ENCODE peak calls at places on chromosomes 2 and 18, in seven cellular contexts. E, W, H, F, U, K and P are unnamed samples.

GRCh38 chr2:64750817-64751285 is 97.1 kb upstream of the SERTAD2 start:
- DNase-seq in H (peak; percentile 99), E (no peak), K (peak; percentile 100), U (peak; percentile 99), W (peak; percentile 99), F (no peak), P (peak; percentile 99)

GRCh38 chr2:42823744-42824453 is 31.5 kb upstream of the HAAO start:
- DNase-seq in W (no peak), H (no peak), U (no peak), K (no peak), F (no peak), E (no peak), P (no peak)

GRCh38 chr2:215833531-215834162 is 179.7 kb downstream of the MREG start:
- DNase-seq in F (no peak), E (no peak), W (no peak), U (no peak), H (no peak), K (peak; percentile 71), P (no peak)

GRCh38 chr2:230866704-230867561 is 2.2 kb downstream of the ITM2C start:
- DNase-seq in K (no peak), E (no peak), W (peak; percentile 80), H (no peak), F (peak; percentile 83), U (no peak), P (no peak)

GRCh38 chr2:226638576-226638975 is 161.0 kb downstream of the IRS1 start:
- DNase-seq in K (no peak), U (no peak), F (no peak), W (no peak), H (no peak), E (no peak), P (no peak)

GRCh38 chr2:239757154-239757760 is 267.9 kb downstream of the NDUFA10 start:
- DNase-seq in W (no peak), F (no peak), K (no peak), H (no peak), E (no peak), U (no peak), P (no peak)

GRCh38 chr2:113077921-113078320 is 10.2 kb downstream of the IL1F10 start:
- DNase-seq in U (no peak), K (peak; percentile 96), F (no peak), W (no peak), E (no peak), H (no peak), P (no peak)

GRCh38 chr2:64645014-64645418 is 8.7 kb downstream of the SERTAD2 start:
- DNase-seq in E (peak; percentile 66), H (peak; percentile 70), W (no peak), F (no peak), K (peak; percentile 73), U (peak; percentile 80), P (no peak)

GRCh38 chr2:45777996-45778719 is 126.7 kb downstream of the PRKCE start:
- DNase-seq in F (no peak), K (no peak), H (no peak), U (no peak), E (no peak), W (no peak), P (no peak)

GRCh38 chr2:44546469-44547127 is 184.9 kb downstream of the CAMKMT start:
- DNase-seq in W (no peak), U (no peak), K (no peak), F (no peak), E (no peak), H (no peak), P (no peak)

GRCh38 chr2:47656715-47657600 is 126.0 kb upstream of the MSH6 start:
- DNase-seq in W (no peak), U (no peak), H (no peak), F (no peak), K (peak; percentile 55), E (no peak), P (no peak)

GRCh38 chr2:40642261-40642660 is 190.4 kb upstream of the SLC8A1 start:
- DNase-seq in E (no peak), H (no peak), K (no peak), F (no peak), U (no peak), W (no peak), P (no peak)

GRCh38 chr2:26846881-26847662 is 860 bp upstream of the DPYSL5 start:
- DNase-seq in E (no peak), W (peak; percentile 68), F (no peak), H (no peak), U (peak; percentile 41), K (no peak), P (no peak)

GRCh38 chr18:63511285-63511684 is 30.9 kb upstream of the SERPINB12 start:
- DNase-seq in W (no peak), E (peak; percentile 35), H (no peak), F (no peak), K (no peak), U (peak; percentile 39), P (peak; percentile 15)

GRCh38 chr2:173652731-173653426 is 298.2 kb downstream of the CDCA7 start:
- DNase-seq in W (no peak), H (no peak), E (peak; percentile 70), F (no peak), U (no peak), K (peak; percentile 98), P (peak; percentile 85)

GRCh38 chr2:126886201-126886905 is 12.3 kb upstream of the TEX51 start:
- DNase-seq in H (peak; percentile 63), W (peak; percentile 85), F (peak; percentile 74), U (peak; percentile 64), K (no peak), E (peak; percentile 22), P (peak; percentile 2)

GRCh38 chr2:160920061-160920460 is 240.2 kb upstream of the TANK start:
- DNase-seq in K (no peak), F (no peak), H (no peak), U (no peak), W (no peak), E (no peak), P (no peak)

GRCh38 chr2:168948621-168949212 is 47.6 kb downstream of the G6PC2 start:
- DNase-seq in E (no peak), H (no peak), F (no peak), K (no peak), U (peak; percentile 4), W (no peak), P (peak; percentile 2)

GRCh38 chr18:37578182-37578678 is 12.6 kb upstream of the CELF4 start:
- DNase-seq in U (no peak), H (no peak), E (no peak), K (no peak), W (no peak), F (no peak), P (no peak)

GRCh38 chr2:27494284-27494943 is 586 bp downstream of the FNDC4 start:
- DNase-seq in W (peak; percentile 87), F (no peak), K (peak; percentile 4), U (peak; percentile 29), H (no peak), E (no peak), P (no peak)

GRCh38 chr2:198957183-198957582 is 500.6 kb downstream of the SATB2 start:
- DNase-seq in K (no peak), E (no peak), U (no peak), W (no peak), F (no peak), H (no peak), P (no peak)

GRCh38 chr2:161172901-161173540 is 12.8 kb downstream of the TANK start:
- DNase-seq in F (no peak), U (no peak), E (no peak), H (no peak), K (no peak), W (no peak), P (no peak)

GRCh38 chr2:164739966-164740365 is 101.7 kb downstream of the COBLL1 start:
- DNase-seq in F (no peak), W (no peak), E (no peak), H (no peak), U (no peak), K (peak; percentile 82), P (no peak)

GRCh38 chr2:11655495-11655894 is 14.5 kb downstream of the NTSR2 start:
- DNase-seq in E (no peak), F (no peak), H (no peak), W (no peak), K (no peak), U (no peak), P (no peak)

GRCh38 chr2:31136732-31137131 is 1.5 kb downstream of the GALNT14 start:
- DNase-seq in F (no peak), E (no peak), U (no peak), K (no peak), W (no peak), H (no peak), P (no peak)

GRCh38 chr2:121731366-121731765 is 5.3 kb downstream of the NIFK start:
- DNase-seq in K (no peak), E (no peak), W (no peak), U (no peak), F (no peak), H (no peak), P (no peak)
- H3K36me3 ChIP-seq in K (peaks cover 46% of the 10 kb centered on the region), E (peaks cover 71% of the 10 kb centered on the region), W (peaks cover 8% of the 10 kb centered on the region), U (peaks cover 26% of the 10 kb centered on the region), F (peaks cover 18% of the 10 kb centered on the region), H (no peaks in the 10 kb centered on the region), P (peaks cover 52% of the 10 kb centered on the region)

GRCh38 chr18:35136248-35136647 is 95.0 kb downstream of the MAPRE2 start:
- DNase-seq in F (no peak), K (no peak), W (no peak), H (no peak), U (no peak), E (no peak), P (no peak)
- H3K36me3 ChIP-seq in F (no peaks in the 10 kb centered on the region), K (no peaks in the 10 kb centered on the region), W (peaks cover 7% of the 10 kb centered on the region), H (no peaks in the 10 kb centered on the region), U (peaks cover 23% of the 10 kb centered on the region), E (peaks cover 58% of the 10 kb centered on the region), P (no peaks in the 10 kb centered on the region)

DNA sequence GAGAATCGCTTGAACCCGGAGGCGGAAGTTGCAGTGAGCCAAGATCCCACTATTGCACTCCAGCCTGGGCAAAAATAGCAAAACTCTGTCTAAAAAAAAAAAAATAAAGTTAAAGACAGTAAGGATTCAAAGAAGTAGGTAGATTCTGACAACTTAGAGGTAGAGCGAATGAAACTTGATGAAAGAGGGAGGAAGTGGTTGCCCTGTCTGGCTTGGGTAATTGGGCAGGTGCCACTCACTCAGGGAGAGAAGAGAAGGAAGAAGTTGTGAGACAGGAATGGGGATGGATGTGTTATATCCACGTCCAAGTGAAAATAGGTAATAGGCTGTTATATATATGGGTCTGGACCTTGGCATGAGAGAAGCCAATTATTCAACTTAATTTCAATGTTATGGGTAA is 26.3 kb downstream of the NDC80 start:
- DNase-seq in W (no peak), K (no peak), F (no peak), H (no peak), U (no peak), E (no peak), P (no peak)
- H3K36me3 ChIP-seq in W (no peaks in the 10 kb centered on the region), K (peaks cover 27% of the 10 kb centered on the region), F (no peaks in the 10 kb centered on the region), H (no peaks in the 10 kb centered on the region), U (peaks cover 11% of the 10 kb centered on the region), E (no peaks in the 10 kb centered on the region), P (peaks cover 31% of the 10 kb centered on the region)

GRCh38 chr2:151989378-151989777 is 109.5 kb downstream of the CACNB4 start:
- DNase-seq in E (no peak), F (no peak), U (no peak), K (no peak), W (no peak), H (no peak), P (no peak)
- H3K36me3 ChIP-seq in E (no peaks in the 10 kb centered on the region), F (no peaks in the 10 kb centered on the region), U (no peaks in the 10 kb centered on the region), K (no peaks in the 10 kb centered on the region), W (no peaks in the 10 kb centered on the region), H (no peaks in the 10 kb centered on the region), P (no peaks in the 10 kb centered on the region)

DNA sequence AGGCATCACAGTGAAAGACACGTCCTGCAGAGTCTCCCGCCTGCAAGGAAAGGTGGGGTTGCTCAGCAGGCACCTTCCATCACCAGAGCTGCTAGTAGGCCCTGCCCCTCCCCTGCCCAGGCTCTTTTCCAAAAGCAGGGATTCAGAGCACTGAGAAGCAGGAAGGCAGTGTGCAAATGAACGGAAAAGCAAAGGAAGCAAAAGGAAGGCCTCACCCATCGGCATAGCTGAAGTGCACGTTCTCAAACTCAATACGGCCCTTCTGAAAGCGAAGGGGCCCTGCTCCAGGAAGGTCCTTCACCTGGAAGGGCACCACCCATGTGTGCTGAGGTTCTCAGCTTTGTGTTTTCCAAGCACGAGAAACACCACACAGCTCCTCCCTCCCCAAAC is 5.7 kb downstream of the ABCB6 start:
- DNase-seq in U (no peak), W (no peak), K (no peak), F (no peak), E (no peak), H (no peak), P (no peak)
- H3K36me3 ChIP-seq in U (peaks cover 54% of the 10 kb centered on the region), W (peaks cover 6% of the 10 kb centered on the region), K (peaks cover 9% of the 10 kb centered on the region), F (no peaks in the 10 kb centered on the region), E (peaks cover 63% of the 10 kb centered on the region), H (no peaks in the 10 kb centered on the region), P (peaks cover 4% of the 10 kb centered on the region)